ENCODE peak calls at places on chromosomes 3 and 15, in nine cellular contexts. One of them, this sample, is unnamed.

GRCh38 chr15:77631790-77632551 is 741 bp downstream of the LINGO1 start:
- DNase-seq in A549: peak; percentile 16
- DNase-seq in transverse colon: peak; percentile 8
- DNase-seq in sigmoid colon: no peak
- DNase-seq in stomach: no peak
- DNase-seq in K562: peak; percentile 64
- DNase-seq in SK-N-SH: no peak
- DNase-seq in ovary: no peak
- DNase-seq in GM12878: no peak
- DNase-seq in this sample: no peak

GRCh38 chr15:40272713-40273056 is 10.2 kb downstream of the ANKRD63 start:
- DNase-seq in GM12878: no peak
- DNase-seq in A549: peak; percentile 48
- DNase-seq in ovary: no peak
- DNase-seq in K562: no peak
- DNase-seq in sigmoid colon: no peak
- DNase-seq in transverse colon: no peak
- DNase-seq in stomach: no peak
- DNase-seq in SK-N-SH: no peak
- DNase-seq in this sample: no peak

GRCh38 chr15:43253431-43254403 is 13.0 kb downstream of the TGM5 start:
- DNase-seq in transverse colon: peak; percentile 20
- DNase-seq in GM12878: peak; percentile 89
- DNase-seq in A549: no peak
- DNase-seq in K562: no peak
- DNase-seq in stomach: peak; percentile 56
- DNase-seq in SK-N-SH: no peak
- DNase-seq in ovary: no peak
- DNase-seq in sigmoid colon: no peak
- DNase-seq in this sample: no peak

GRCh38 chr3:42057561-42058211 is 33.5 kb upstream of the TRAK1 start:
- DNase-seq in ovary: no peak
- DNase-seq in sigmoid colon: peak; percentile 37
- DNase-seq in GM12878: no peak
- DNase-seq in K562: no peak
- DNase-seq in A549: no peak
- DNase-seq in transverse colon: peak; percentile 38
- DNase-seq in SK-N-SH: no peak
- DNase-seq in stomach: no peak
- DNase-seq in this sample: no peak

GRCh38 chr15:51621917-51622268 is 678 bp downstream of the DMXL2 start:
- DNase-seq in transverse colon: peak; percentile 49
- DNase-seq in stomach: peak; percentile 42
- DNase-seq in GM12878: no peak
- DNase-seq in sigmoid colon: peak; percentile 74
- DNase-seq in ovary: peak; percentile 25
- DNase-seq in SK-N-SH: peak; percentile 60
- DNase-seq in A549: peak; percentile 69
- DNase-seq in K562: peak; percentile 41
- DNase-seq in this sample: peak; percentile 83

GRCh38 chr15:93018574-93018973 is 70.4 kb downstream of the RGMA start:
- DNase-seq in A549: peak; percentile 71
- DNase-seq in sigmoid colon: no peak
- DNase-seq in K562: no peak
- DNase-seq in stomach: no peak
- DNase-seq in GM12878: no peak
- DNase-seq in ovary: no peak
- DNase-seq in transverse colon: no peak
- DNase-seq in SK-N-SH: no peak
- DNase-seq in this sample: no peak

GRCh38 chr3:36814071-36814717 is 49.8 kb upstream of the DCLK3 start:
- DNase-seq in A549: no peak
- DNase-seq in K562: no peak
- DNase-seq in ovary: no peak
- DNase-seq in transverse colon: no peak
- DNase-seq in SK-N-SH: no peak
- DNase-seq in sigmoid colon: no peak
- DNase-seq in GM12878: no peak
- DNase-seq in stomach: no peak
- DNase-seq in this sample: no peak

GRCh38 chr3:123083446-123084124 is 16.8 kb downstream of the PDIA5 start:
- DNase-seq in stomach: no peak
- DNase-seq in transverse colon: no peak
- DNase-seq in K562: no peak
- DNase-seq in GM12878: no peak
- DNase-seq in ovary: no peak
- DNase-seq in A549: no peak
- DNase-seq in SK-N-SH: no peak
- DNase-seq in sigmoid colon: no peak
- DNase-seq in this sample: no peak

GRCh38 chr3:176798680-176799079 is 398.6 kb downstream of the TBL1XR1 start:
- DNase-seq in stomach: no peak
- DNase-seq in GM12878: no peak
- DNase-seq in ovary: no peak
- DNase-seq in transverse colon: no peak
- DNase-seq in A549: no peak
- DNase-seq in K562: no peak
- DNase-seq in sigmoid colon: no peak
- DNase-seq in SK-N-SH: no peak
- DNase-seq in this sample: no peak

GRCh38 chr3:71584216-71585061 is 911 bp upstream of the FOXP1 start:
- DNase-seq in A549: peak; percentile 41
- DNase-seq in SK-N-SH: peak; percentile 41
- DNase-seq in transverse colon: peak; percentile 56
- DNase-seq in stomach: peak; percentile 31
- DNase-seq in ovary: peak; percentile 60
- DNase-seq in GM12878: no peak
- DNase-seq in sigmoid colon: peak; percentile 80
- DNase-seq in K562: peak; percentile 24
- DNase-seq in this sample: peak; percentile 82

GRCh38 chr15:68699881-68700394 is 120.8 kb downstream of the ANP32A start:
- DNase-seq in SK-N-SH: no peak
- DNase-seq in K562: no peak
- DNase-seq in GM12878: no peak
- DNase-seq in sigmoid colon: peak; percentile 67
- DNase-seq in stomach: no peak
- DNase-seq in transverse colon: no peak
- DNase-seq in ovary: peak; percentile 35
- DNase-seq in A549: no peak
- DNase-seq in this sample: no peak

GRCh38 chr3:57893156-57893555 is 115.1 kb upstream of the FLNB start:
- DNase-seq in sigmoid colon: no peak
- DNase-seq in stomach: no peak
- DNase-seq in SK-N-SH: no peak
- DNase-seq in GM12878: no peak
- DNase-seq in ovary: no peak
- DNase-seq in K562: no peak
- DNase-seq in transverse colon: no peak
- DNase-seq in A549: no peak
- DNase-seq in this sample: no peak

GRCh38 chr3:36800533-36801116 is 36.3 kb upstream of the DCLK3 start:
- DNase-seq in GM12878: no peak
- DNase-seq in transverse colon: no peak
- DNase-seq in ovary: no peak
- DNase-seq in sigmoid colon: no peak
- DNase-seq in SK-N-SH: no peak
- DNase-seq in A549: no peak
- DNase-seq in stomach: no peak
- DNase-seq in K562: no peak
- DNase-seq in this sample: no peak

GRCh38 chr3:158935846-158936245 is 134.0 kb downstream of the MFSD1 start:
- DNase-seq in GM12878: no peak
- DNase-seq in sigmoid colon: no peak
- DNase-seq in SK-N-SH: no peak
- DNase-seq in ovary: no peak
- DNase-seq in transverse colon: no peak
- DNase-seq in A549: no peak
- DNase-seq in stomach: no peak
- DNase-seq in K562: no peak
- DNase-seq in this sample: no peak

GRCh38 chr15:100042558-100042957 is 299.2 kb downstream of the ADAMTS17 start:
- DNase-seq in sigmoid colon: no peak
- DNase-seq in A549: peak; percentile 10
- DNase-seq in transverse colon: no peak
- DNase-seq in K562: no peak
- DNase-seq in ovary: no peak
- DNase-seq in SK-N-SH: no peak
- DNase-seq in GM12878: no peak
- DNase-seq in stomach: no peak
- DNase-seq in this sample: no peak

GRCh38 chr3:25007974-25008658 is 419.9 kb upstream of the RARB start:
- DNase-seq in ovary: no peak
- DNase-seq in stomach: no peak
- DNase-seq in K562: no peak
- DNase-seq in GM12878: peak; percentile 15
- DNase-seq in A549: no peak
- DNase-seq in SK-N-SH: no peak
- DNase-seq in sigmoid colon: no peak
- DNase-seq in transverse colon: no peak
- DNase-seq in this sample: no peak

GRCh38 chr15:42385206-42385979 is 26.1 kb downstream of the CAPN3 start:
- DNase-seq in A549: peak; percentile 54
- DNase-seq in transverse colon: peak; percentile 59
- DNase-seq in SK-N-SH: peak; percentile 60
- DNase-seq in GM12878: no peak
- DNase-seq in K562: peak; percentile 67
- DNase-seq in stomach: peak; percentile 31
- DNase-seq in sigmoid colon: no peak
- DNase-seq in ovary: no peak
- DNase-seq in this sample: peak; percentile 25

GRCh38 chr15:64842099-64842940 is 605 bp downstream of the PLEKHO2 start:
- DNase-seq in ovary: no peak
- DNase-seq in sigmoid colon: peak; percentile 78
- DNase-seq in stomach: no peak
- DNase-seq in A549: peak; percentile 44
- DNase-seq in K562: no peak
- DNase-seq in transverse colon: no peak
- DNase-seq in GM12878: no peak
- DNase-seq in SK-N-SH: no peak
- DNase-seq in this sample: no peak

GRCh38 chr3:177111541-177111949 is 85.7 kb downstream of the TBL1XR1 start:
- DNase-seq in ovary: no peak
- DNase-seq in GM12878: no peak
- DNase-seq in sigmoid colon: no peak
- DNase-seq in K562: no peak
- DNase-seq in transverse colon: no peak
- DNase-seq in stomach: no peak
- DNase-seq in A549: peak; percentile 7
- DNase-seq in SK-N-SH: no peak
- DNase-seq in this sample: no peak

GRCh38 chr3:9351709-9352126 is 11.1 kb upstream of the THUMPD3 start:
- DNase-seq in GM12878: no peak
- DNase-seq in K562: no peak
- DNase-seq in SK-N-SH: no peak
- DNase-seq in transverse colon: no peak
- DNase-seq in sigmoid colon: no peak
- DNase-seq in stomach: no peak
- DNase-seq in A549: no peak
- DNase-seq in ovary: no peak
- DNase-seq in this sample: no peak

GRCh38 chr3:88167173-88167572 is 17.4 kb downstream of the C3orf38 start:
- DNase-seq in A549: no peak
- DNase-seq in GM12878: no peak
- DNase-seq in transverse colon: no peak
- DNase-seq in SK-N-SH: no peak
- DNase-seq in K562: no peak
- DNase-seq in stomach: no peak
- DNase-seq in ovary: no peak
- DNase-seq in sigmoid colon: no peak
- DNase-seq in this sample: no peak

GRCh38 chr15:63893866-63894661 is 60.3 kb upstream of the HERC1 start:
- DNase-seq in GM12878: no peak
- DNase-seq in K562: no peak
- DNase-seq in transverse colon: no peak
- DNase-seq in ovary: no peak
- DNase-seq in stomach: no peak
- DNase-seq in A549: no peak
- DNase-seq in sigmoid colon: no peak
- DNase-seq in SK-N-SH: no peak
- DNase-seq in this sample: no peak

GRCh38 chr3:145776782-145777408 is 384.1 kb downstream of the PLOD2 start:
- DNase-seq in transverse colon: no peak
- DNase-seq in A549: peak; percentile 68
- DNase-seq in stomach: peak; percentile 60
- DNase-seq in GM12878: peak; percentile 16
- DNase-seq in SK-N-SH: peak; percentile 10
- DNase-seq in sigmoid colon: no peak
- DNase-seq in ovary: no peak
- DNase-seq in K562: peak; percentile 22
- DNase-seq in this sample: no peak
- TF ChIP-seq EP300 in transverse colon: no peak
- TF ChIP-seq EP300 in A549: no peak
- TF ChIP-seq EP300 in stomach: no peak
- TF ChIP-seq EP300 in GM12878: no peak
- TF ChIP-seq EP300 in SK-N-SH: no peak
- TF ChIP-seq EP300 in sigmoid colon: no peak
- TF ChIP-seq EP300 in ovary: no peak
- TF ChIP-seq EP300 in K562: no peak
- TF ChIP-seq EP300 in this sample: no peak

GRCh38 chr15:57444877-57445513 is 68.7 kb downstream of the CGNL1 start:
- DNase-seq in transverse colon: no peak
- DNase-seq in ovary: no peak
- DNase-seq in SK-N-SH: no peak
- DNase-seq in A549: no peak
- DNase-seq in GM12878: no peak
- DNase-seq in K562: no peak
- DNase-seq in stomach: no peak
- DNase-seq in sigmoid colon: no peak
- DNase-seq in this sample: no peak
- TF ChIP-seq EP300 in transverse colon: no peak
- TF ChIP-seq EP300 in ovary: no peak
- TF ChIP-seq EP300 in SK-N-SH: no peak
- TF ChIP-seq EP300 in A549: no peak
- TF ChIP-seq EP300 in GM12878: no peak
- TF ChIP-seq EP300 in K562: no peak
- TF ChIP-seq EP300 in stomach: no peak
- TF ChIP-seq EP300 in sigmoid colon: no peak
- TF ChIP-seq EP300 in this sample: no peak

DNA sequence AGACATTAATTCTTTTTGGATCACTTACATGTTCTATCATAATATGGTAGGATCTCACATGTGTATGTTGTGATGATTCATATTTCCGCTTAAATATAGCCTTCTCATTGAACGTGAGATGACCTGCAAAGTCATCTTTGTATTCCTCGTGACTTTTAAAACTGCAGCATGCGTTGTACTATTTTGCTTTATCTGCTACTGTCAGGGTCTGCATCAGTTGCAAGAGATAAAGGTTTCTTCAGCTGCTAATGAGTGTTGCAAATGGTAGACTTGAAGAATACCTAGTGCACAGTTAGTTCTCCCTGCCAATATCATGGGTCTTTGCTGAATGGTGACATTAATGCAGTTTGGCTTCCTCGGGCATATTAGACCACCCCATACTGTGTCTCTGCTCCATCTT is 31.8 kb downstream of the REC114 start:
- DNase-seq in K562: no peak
- DNase-seq in SK-N-SH: no peak
- DNase-seq in transverse colon: no peak
- DNase-seq in A549: no peak
- DNase-seq in ovary: no peak
- DNase-seq in GM12878: no peak
- DNase-seq in stomach: no peak
- DNase-seq in sigmoid colon: no peak
- DNase-seq in this sample: no peak
- TF ChIP-seq EP300 in K562: peak; percentile 94
- TF ChIP-seq EP300 in SK-N-SH: no peak
- TF ChIP-seq EP300 in transverse colon: no peak
- TF ChIP-seq EP300 in A549: no peak
- TF ChIP-seq EP300 in ovary: no peak
- TF ChIP-seq EP300 in GM12878: no peak
- TF ChIP-seq EP300 in stomach: no peak
- TF ChIP-seq EP300 in sigmoid colon: no peak
- TF ChIP-seq EP300 in this sample: no peak

GRCh38 chr3:46456118-46456517 is 8.6 kb downstream of the LTF start:
- DNase-seq in transverse colon: no peak
- DNase-seq in SK-N-SH: no peak
- DNase-seq in sigmoid colon: no peak
- DNase-seq in ovary: no peak
- DNase-seq in A549: no peak
- DNase-seq in K562: no peak
- DNase-seq in stomach: no peak
- DNase-seq in GM12878: no peak
- DNase-seq in this sample: no peak
- TF ChIP-seq EP300 in transverse colon: no peak
- TF ChIP-seq EP300 in SK-N-SH: no peak
- TF ChIP-seq EP300 in sigmoid colon: no peak
- TF ChIP-seq EP300 in ovary: no peak
- TF ChIP-seq EP300 in A549: no peak
- TF ChIP-seq EP300 in K562: no peak
- TF ChIP-seq EP300 in stomach: no peak
- TF ChIP-seq EP300 in GM12878: no peak
- TF ChIP-seq EP300 in this sample: no peak

This sample was measured in suprapubic skin.